ENCODE peak calls at places on chromosome 13, in four cellular contexts. One of them, this sample, is unnamed.

GRCh38 chr13:101111894-101112293 is 304.4 kb downstream of the NALCN start:
- DNase-seq in non-pigmented ciliary epithelial cell: no peak
- DNase-seq in T1000: no peak
- DNase-seq in T-helper 2 cell: no peak
- DNase-seq in this sample: no peak

GRCh38 chr13:98797456-98797855 is 45.0 kb upstream of the SLC15A1 start:
- DNase-seq in T-helper 2 cell: no peak
- DNase-seq in non-pigmented ciliary epithelial cell: no peak
- DNase-seq in T1000: no peak
- DNase-seq in this sample: no peak

GRCh38 chr13:106846571-106846970 is 278.6 kb upstream of the ARGLU1 start:
- DNase-seq in non-pigmented ciliary epithelial cell: no peak
- DNase-seq in T-helper 2 cell: no peak
- DNase-seq in T1000: no peak
- DNase-seq in this sample: no peak

GRCh38 chr13:31424130-31424729 is 224.5 kb downstream of the B3GLCT start:
- DNase-seq in non-pigmented ciliary epithelial cell: peak; percentile 34
- DNase-seq in T-helper 2 cell: peak; percentile 21
- DNase-seq in T1000: peak; percentile 4
- DNase-seq in this sample: peak; percentile 72

GRCh38 chr13:95185851-95186250 is 115.4 kb downstream of the ABCC4 start:
- DNase-seq in T-helper 2 cell: no peak
- DNase-seq in non-pigmented ciliary epithelial cell: no peak
- DNase-seq in T1000: no peak
- DNase-seq in this sample: no peak

GRCh38 chr13:46896346-46897138 is at the start of gene HTR2A:
- DNase-seq in T-helper 2 cell: no peak
- DNase-seq in non-pigmented ciliary epithelial cell: no peak
- DNase-seq in T1000: no peak
- DNase-seq in this sample: no peak

GRCh38 chr13:97944396-97945029 is 9.0 kb upstream of the IPO5 start:
- DNase-seq in T-helper 2 cell: no peak
- DNase-seq in T1000: no peak
- DNase-seq in non-pigmented ciliary epithelial cell: no peak
- DNase-seq in this sample: no peak

GRCh38 chr13:99484405-99484981 is 16.8 kb upstream of the TM9SF2 start:
- DNase-seq in T-helper 2 cell: no peak
- DNase-seq in non-pigmented ciliary epithelial cell: peak; percentile 58
- DNase-seq in T1000: no peak
- DNase-seq in this sample: no peak

GRCh38 chr13:33284916-33285315 is 639 bp downstream of the STARD13 start:
- DNase-seq in T1000: no peak
- DNase-seq in non-pigmented ciliary epithelial cell: no peak
- DNase-seq in T-helper 2 cell: no peak
- DNase-seq in this sample: no peak

GRCh38 chr13:24279706-24280105 is 29.7 kb upstream of the C1QTNF9 start:
- DNase-seq in T-helper 2 cell: no peak
- DNase-seq in T1000: no peak
- DNase-seq in non-pigmented ciliary epithelial cell: no peak
- DNase-seq in this sample: no peak

GRCh38 chr13:52353116-52353718 is 52.8 kb downstream of the THSD1 start:
- DNase-seq in non-pigmented ciliary epithelial cell: no peak
- DNase-seq in T-helper 2 cell: no peak
- DNase-seq in T1000: no peak
- DNase-seq in this sample: no peak